ENCODE peak calls at places on chromosomes 1 and 21, in eight cellular contexts. G is RPMI8226; R is hypothalamus; H is left lung; E is effector memory CD4-positive, alpha-beta T cell; J is AG08395; I is fibroblast of the aortic adventitia; M is GM23248. S is an unnamed sample.

GRCh38 chr1:205576805-205577761 is 54.7 kb downstream of the ELK4 start:
- DNase-seq in M (no peak), E (no peak), I (no peak), J (no peak), R (no peak), G (no peak), H (no peak), S (no peak)

GRCh38 chr21:33059319-33059894 is 10.5 kb upstream of the OLIG1 start:
- DNase-seq in G (peak), E (no peak), M (no peak), H (peak), J (no peak), I (no peak), R (no peak), S (no peak)

GRCh38 chr1:241551759-241552638 is 19.8 kb downstream of the KMO start:
- DNase-seq in G (no peak), I (no peak), R (no peak), H (peak), E (peak), J (no peak), M (no peak), S (no peak)

GRCh38 chr1:87061742-87062156 is 147.3 kb downstream of the HS2ST1 start:
- DNase-seq in E (no peak), H (no peak), M (peak), G (no peak), I (peak), J (peak), R (no peak), S (peak)

GRCh38 chr1:8202182-8202905 is 115.6 kb upstream of the SLC45A1 start:
- DNase-seq in E (no peak), G (no peak), J (peak), M (peak), R (no peak), I (peak), H (no peak), S (peak)

GRCh38 chr1:9084883-9085282 is 15.4 kb upstream of the SLC2A5 start:
- DNase-seq in H (no peak), I (peak), R (no peak), M (peak), E (no peak), J (peak), G (no peak), S (no peak)

GRCh38 chr1:67534627-67535065 is 104.4 kb upstream of the SERBP1 start:
- DNase-seq in M (peak), H (no peak), E (no peak), G (no peak), I (no peak), J (peak), R (no peak), S (peak)

GRCh38 chr1:212196355-212196754 is 88.9 kb upstream of the PPP2R5A start:
- DNase-seq in G (no peak), J (no peak), I (no peak), H (no peak), M (no peak), E (no peak), R (no peak), S (no peak)

GRCh38 chr1:116717318-116717717 is 36.9 kb upstream of the CD2 start:
- DNase-seq in M (no peak), I (no peak), E (no peak), H (no peak), G (no peak), J (no peak), R (no peak), S (no peak)

GRCh38 chr1:221166162-221166500 is 286.9 kb downstream of the HLX start:
- DNase-seq in E (no peak), M (no peak), G (no peak), R (no peak), J (peak), H (no peak), I (no peak), S (no peak)

S was measured in EL.